ENCODE peak calls at places on chromosomes 11 and 22, in seven cellular contexts. V, K, U, C, H, O and E are unnamed samples.

GRCh38 chr11:96037267-96037990 is 113.5 kb upstream of the MTMR2 start:
- DNase-seq in U (no peak), H (peak; percentile 68), O (peak; percentile 67), K (no peak), V (no peak), C (peak; percentile 52), E (peak; percentile 64)

GRCh38 chr11:76216536-76217326 is 10.4 kb upstream of the WNT11 start:
- DNase-seq in C (no peak), K (no peak), U (no peak), V (peak; percentile 10), H (no peak), O (no peak), E (peak; percentile 12)

GRCh38 chr11:58926251-58926650 is 13.0 kb upstream of the GLYATL1 start:
- DNase-seq in K (no peak), H (peak; percentile 27), V (no peak), U (no peak), O (no peak), C (peak; percentile 43), E (no peak)

GRCh38 chr11:67006029-67006884 is 16.7 kb upstream of the SYT12 start:
- DNase-seq in K (no peak), V (no peak), C (peak; percentile 18), U (no peak), H (peak; percentile 37), O (peak; percentile 20), E (no peak)

GRCh38 chr11:76839326-76839725 is 21.4 kb upstream of the ACER3 start:
- DNase-seq in H (no peak), O (no peak), V (no peak), C (no peak), U (no peak), K (no peak), E (no peak)

GRCh38 chr11:15863411-15863810 is 492.9 kb downstream of the SOX6 start:
- DNase-seq in K (no peak), H (no peak), O (no peak), C (no peak), U (no peak), V (no peak), E (no peak)

GRCh38 chr11:77115181-77115611 is 12.6 kb downstream of the OMP start:
- DNase-seq in U (no peak), V (no peak), C (no peak), K (no peak), O (no peak), H (no peak), E (no peak)

GRCh38 chr11:37747121-37747520 is 1149.1 kb upstream of the RAG2 start:
- DNase-seq in U (no peak), K (no peak), V (no peak), O (no peak), C (peak; percentile 51), H (peak; percentile 22), E (no peak)

GRCh38 chr22:39024923-39025322 is 4.0 kb downstream of the APOBEC3D start:
- DNase-seq in O (no peak), C (no peak), H (no peak), V (no peak), U (no peak), K (no peak), E (no peak)

GRCh38 chr22:43928418-43929307 is 5.1 kb downstream of the PNPLA3 start:
- DNase-seq in U (no peak), K (no peak), H (no peak), V (no peak), C (no peak), O (no peak), E (no peak)

GRCh38 chr22:36741204-36741793 is 34.6 kb downstream of the IFT27 start:
- DNase-seq in O (no peak), U (peak; percentile 14), C (no peak), K (no peak), H (peak; percentile 31), V (no peak), E (no peak)

GRCh38 chr11:66617148-66617814 is 851 bp downstream of the RBM14 start:
- DNase-seq in H (peak; percentile 64), O (peak; percentile 72), V (peak; percentile 80), U (peak; percentile 68), C (peak; percentile 62), K (no peak), E (peak; percentile 60)

GRCh38 chr11:94526645-94527438 is 14.6 kb downstream of the C11orf97 start:
- DNase-seq in C (no peak), H (no peak), U (no peak), O (peak; percentile 43), K (no peak), V (no peak), E (no peak)

GRCh38 chr11:62552931-62553838 is 6.6 kb upstream of the AHNAK start:
- DNase-seq in V (peak; percentile 86), U (peak; percentile 93), K (peak; percentile 80), O (peak; percentile 94), C (peak; percentile 98), H (peak; percentile 98), E (peak; percentile 97)

GRCh38 chr11:1731451-1732059 is 18.8 kb downstream of the IFITM10 start:
- DNase-seq in O (no peak), U (no peak), H (no peak), V (no peak), K (no peak), C (no peak), E (no peak)

GRCh38 chr11:64285885-64286800 is 495 bp downstream of the GPR137 start:
- DNase-seq in V (no peak), U (no peak), K (no peak), H (no peak), C (no peak), O (no peak), E (no peak)

GRCh38 chr11:117523680-117524079 is 196.0 kb downstream of the CEP164 start:
- DNase-seq in K (no peak), V (no peak), O (peak; percentile 15), C (peak; percentile 54), H (peak; percentile 29), U (peak; percentile 16), E (peak; percentile 50)

GRCh38 chr11:9263840-9264380 is 1.2 kb downstream of the DENND5A start:
- DNase-seq in K (no peak), V (no peak), U (no peak), C (peak; percentile 26), O (no peak), H (peak; percentile 67), E (peak; percentile 46)

GRCh38 chr22:37549704-37550059 is 10.6 kb upstream of the CDC42EP1 start:
- DNase-seq in H (peak; percentile 52), V (no peak), U (peak; percentile 79), K (no peak), C (peak; percentile 74), O (no peak), E (peak; percentile 72)

GRCh38 chr11:2311456-2312201 is 9.8 kb downstream of the TSPAN32 start:
- DNase-seq in K (no peak), O (no peak), H (no peak), U (no peak), C (no peak), V (no peak), E (no peak)

GRCh38 chr11:12409621-12410005 is 32.2 kb downstream of the PARVA start:
- DNase-seq in V (no peak), H (no peak), C (no peak), K (no peak), U (peak; percentile 51), O (no peak), E (peak; percentile 78)

GRCh38 chr11:12411395-12411794 is 34.0 kb downstream of the PARVA start:
- DNase-seq in O (no peak), U (no peak), V (no peak), K (no peak), H (no peak), C (no peak), E (no peak)

GRCh38 chr11:12413141-12414055 is 36.0 kb downstream of the PARVA start:
- DNase-seq in H (no peak), C (peak; percentile 59), U (no peak), O (no peak), K (no peak), V (no peak), E (no peak)

GRCh38 chr11:12410006-12410728 is 32.8 kb downstream of the PARVA start:
- DNase-seq in H (peak; percentile 57), U (peak; percentile 88), O (peak; percentile 15), V (no peak), K (no peak), C (peak; percentile 68), E (peak; percentile 78)

DNA sequence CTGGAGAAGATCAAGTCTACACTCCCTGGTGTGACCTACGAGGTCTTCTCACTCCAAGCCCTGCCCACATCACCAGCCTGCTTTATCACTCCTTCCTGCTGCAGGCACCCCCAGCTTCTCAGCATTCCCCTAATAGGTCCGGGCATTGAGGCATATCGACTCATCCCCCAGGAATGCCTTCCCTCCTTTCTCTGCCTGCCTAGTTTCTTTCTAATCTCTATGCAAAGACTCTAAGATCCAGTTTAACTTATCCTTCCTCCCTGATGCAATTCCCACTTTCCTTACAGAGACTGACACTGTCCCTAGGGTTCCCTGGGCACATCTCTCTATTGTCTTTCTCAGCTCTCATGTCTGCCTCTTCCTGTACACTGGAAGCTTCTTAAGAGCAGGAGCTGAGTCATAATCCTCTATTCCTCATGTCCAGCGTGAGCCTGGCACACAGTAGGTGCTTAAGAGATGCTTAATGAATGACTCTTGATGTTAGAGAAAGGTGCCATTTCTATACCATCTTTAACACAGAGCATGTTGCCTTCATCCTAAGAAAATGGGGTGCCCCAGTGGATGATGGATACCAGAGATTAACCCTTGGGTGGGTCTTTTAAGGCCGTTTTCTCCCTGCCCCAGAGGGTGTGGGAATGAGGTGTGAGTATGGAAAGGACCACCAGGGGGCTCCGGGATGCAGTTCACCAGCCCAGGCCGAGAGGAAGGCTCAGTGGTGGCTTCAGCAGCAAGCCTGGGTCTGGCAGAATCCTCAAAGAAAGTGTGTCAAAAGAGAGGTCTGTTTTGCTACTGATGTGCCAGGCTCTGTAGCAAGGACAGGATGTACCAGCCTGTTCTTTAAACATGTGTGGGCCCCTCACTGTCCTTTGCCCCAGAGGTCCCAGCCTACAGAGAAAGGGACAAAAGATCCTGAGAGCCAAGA is 34.7 kb downstream of the PARVA start:
- DNase-seq in H (peak; percentile 84), V (peak; percentile 63), C (peak; percentile 97), K (peak; percentile 87), U (peak; percentile 91), O (peak; percentile 88), E (peak; percentile 97)
- H3K4me3 ChIP-seq in H (no peak overlapping the region), V (no peak overlapping the region), C (no peak overlapping the region), K (no peak overlapping the region), U (no peak overlapping the region), O (no peak overlapping the region), E (no peak overlapping the region)

GRCh38 chr11:31001432-31001831 is 368.1 kb downstream of the DCDC1 start:
- DNase-seq in H (no peak), V (no peak), O (no peak), K (no peak), U (no peak), C (no peak), E (no peak)

GRCh38 chr11:31000412-31000811 is 369.1 kb downstream of the DCDC1 start:
- DNase-seq in O (no peak), C (no peak), K (no peak), H (no peak), V (no peak), U (no peak), E (no peak)

GRCh38 chr11:31005202-31005601 is 364.3 kb downstream of the DCDC1 start:
- DNase-seq in K (no peak), H (no peak), U (no peak), O (no peak), C (no peak), V (no peak), E (no peak)
- TF ChIP-seq CTCF in K (no peak), H (no peak), U (no peak), O (no peak), C (no peak), V (no peak), E (no peak)

GRCh38 chr11:324131-324530 is 3.5 kb upstream of the IFITM3 start:
- DNase-seq in K (no peak), O (no peak), H (no peak), V (no peak), U (no peak), C (no peak), E (no peak)
- H3K4me3 ChIP-seq in K (no peak overlapping the region), O (no peak overlapping the region), H (no peak overlapping the region), V (peak overlapping the region; percentile 46), U (no peak overlapping the region), C (no peak overlapping the region), E (no peak overlapping the region)

GRCh38 chr11:31641477-31642062 is 132.0 kb downstream of the ELP4 start:
- DNase-seq in U (peak; percentile 48), K (no peak), H (peak; percentile 61), V (no peak), O (peak; percentile 68), C (peak; percentile 42), E (peak; percentile 33)
- TF ChIP-seq CTCF in U (peak; percentile 57), K (peak; percentile 63), H (peak; percentile 65), V (peak; percentile 70), O (peak; percentile 80), C (peak; percentile 61), E (peak; percentile 69)